ENCODE peak calls at places on chromosomes 11 and 22, in four cellular contexts. I is heart left ventricle, M is esophagus squamous epithelium, Q is ovary. A is an unnamed sample.

GRCh38 chr22:20530368-20531153 is 23.2 kb downstream of the MED15 start:
- DNase-seq in M (no peak), I (no peak), Q (no peak), A (peak; percentile 47)

GRCh38 chr11:41879186-41879738 is 419.8 kb upstream of the LRRC4C start:
- DNase-seq in M (no peak), Q (no peak), I (no peak), A (no peak)

GRCh38 chr11:839875-840617 is 2.3 kb downstream of the POLR2L start:
- DNase-seq in Q (no peak), M (no peak), I (no peak), A (no peak)

GRCh38 chr11:74710291-74710938 is 20.8 kb downstream of the CHRDL2 start:
- DNase-seq in I (no peak), M (no peak), Q (peak; percentile 40), A (no peak)

GRCh38 chr11:129798212-129798611 is 17.4 kb upstream of the TMEM45B start:
- DNase-seq in Q (no peak), M (no peak), I (no peak), A (no peak)

GRCh38 chr11:116727990-116728389 is 44.8 kb downstream of the BUD13 start:
- DNase-seq in Q (no peak), M (no peak), I (no peak), A (no peak)

GRCh38 chr11:96314326-96315050 is 28.5 kb downstream of the MAML2 start:
- DNase-seq in M (no peak), I (peak; percentile 57), Q (no peak), A (no peak)

GRCh38 chr22:44686873-44687600 is 15.0 kb upstream of the PRR5 start:
- DNase-seq in I (no peak), M (no peak), Q (no peak), A (no peak)

GRCh38 chr11:3169235-3169951 is 4.3 kb upstream of the OSBPL5 start:
- DNase-seq in M (no peak), I (peak; percentile 63), Q (no peak), A (peak; percentile 38)

GRCh38 chr11:44899959-44900358 is 50.7 kb downstream of the TP53I11 start:
- DNase-seq in Q (no peak), I (peak; percentile 60), M (no peak), A (no peak)

GRCh38 chr11:34972892-34973291 is 56.5 kb downstream of the PDHX start:
- DNase-seq in I (no peak), Q (no peak), M (no peak), A (no peak)

GRCh38 chr11:77345621-77346020 is 44.1 kb upstream of the GDPD4 start:
- DNase-seq in M (no peak), I (no peak), Q (no peak), A (no peak)

GRCh38 chr22:27603823-27604190 is 197.7 kb downstream of the MN1 start:
- DNase-seq in Q (no peak), I (no peak), M (no peak), A (no peak)

GRCh38 chr11:44770401-44770800 is 43.6 kb downstream of the TSPAN18 start:
- DNase-seq in Q (no peak), I (no peak), M (no peak), A (no peak)

GRCh38 chr11:62336949-62337681 is at the start of gene ASRGL1:
- DNase-seq in Q (peak; percentile 82), I (peak; percentile 82), M (no peak), A (peak; percentile 75)

GRCh38 chr11:10858505-10859360 is 880 bp upstream of the ZBED5 start:
- DNase-seq in M (no peak), Q (no peak), I (peak; percentile 75), A (peak; percentile 37)

GRCh38 chr11:10861047-10861446 is 3.2 kb upstream of the ZBED5 start:
- DNase-seq in M (no peak), I (no peak), Q (no peak), A (no peak)

GRCh38 chr11:10855295-10855694 is 2.6 kb downstream of the ZBED5 start:
- DNase-seq in M (no peak), I (no peak), Q (no peak), A (no peak)

GRCh38 chr11:10856689-10857603 is 907 bp downstream of the ZBED5 start:
- DNase-seq in I (peak; percentile 54), Q (no peak), M (no peak), A (peak; percentile 37)

GRCh38 chr11:10857604-10858504 is at the start of gene ZBED5:
- DNase-seq in Q (peak; percentile 98), M (peak; percentile 81), I (peak; percentile 98), A (peak; percentile 98)
- TF ChIP-seq CTCF in Q (no peak), M (no peak), I (no peak), A (no peak)

DNA sequence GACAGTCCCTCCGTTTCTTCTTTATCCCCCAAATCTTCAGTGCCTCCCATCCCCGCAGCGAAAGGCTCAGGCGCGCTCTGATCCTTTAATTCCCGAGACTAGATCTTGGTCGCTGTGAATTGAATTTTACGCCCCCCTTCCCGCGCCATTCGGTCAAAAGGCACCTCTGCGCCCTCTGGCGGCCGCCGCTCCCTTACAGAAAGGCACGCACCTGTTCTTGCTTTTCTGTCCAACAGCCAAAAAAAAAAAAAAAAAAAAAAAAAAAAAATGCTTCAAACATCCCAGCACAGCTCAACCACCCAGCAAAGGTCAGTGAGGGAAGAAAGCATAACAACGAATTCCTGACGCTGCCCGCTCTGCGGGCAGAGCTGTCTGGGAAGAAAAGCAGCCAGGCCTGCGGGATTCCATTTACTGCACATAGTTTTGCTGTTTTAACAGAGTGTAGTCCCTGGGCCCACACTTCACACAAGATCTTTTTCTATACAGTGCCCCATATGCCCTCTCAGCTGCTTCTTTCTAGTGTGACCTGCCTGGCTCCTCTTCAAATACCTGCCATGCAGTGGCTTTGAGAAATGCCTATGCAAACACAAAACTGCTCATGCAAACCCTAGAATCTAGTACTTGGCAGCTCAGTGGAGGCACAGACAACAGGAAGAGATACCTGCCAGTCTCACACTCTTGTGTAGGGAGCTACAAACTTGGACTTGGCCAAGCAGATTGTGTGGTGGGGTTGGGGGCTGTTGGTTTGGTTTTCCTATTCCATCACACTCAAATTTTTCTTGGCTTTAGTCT is 1.3 kb upstream of the ESAM start:
- DNase-seq in I (peak; percentile 80), Q (peak; percentile 86), M (peak; percentile 20), A (no peak)
- TF ChIP-seq POLR2A in I (no peak), Q (no peak), M (no peak), A (no peak)

GRCh38 chr22:31246687-31247086 is 34.6 kb downstream of the LIMK2 start:
- DNase-seq in I (no peak), M (no peak), Q (no peak), A (no peak)
- H3K4me1 ChIP-seq in I (peaks cover 39% of the 10 kb centered on the region), M (peaks cover 69% of the 10 kb centered on the region), Q (peaks cover 11% of the 10 kb centered on the region), A (peaks cover 35% of the 10 kb centered on the region)

DNA sequence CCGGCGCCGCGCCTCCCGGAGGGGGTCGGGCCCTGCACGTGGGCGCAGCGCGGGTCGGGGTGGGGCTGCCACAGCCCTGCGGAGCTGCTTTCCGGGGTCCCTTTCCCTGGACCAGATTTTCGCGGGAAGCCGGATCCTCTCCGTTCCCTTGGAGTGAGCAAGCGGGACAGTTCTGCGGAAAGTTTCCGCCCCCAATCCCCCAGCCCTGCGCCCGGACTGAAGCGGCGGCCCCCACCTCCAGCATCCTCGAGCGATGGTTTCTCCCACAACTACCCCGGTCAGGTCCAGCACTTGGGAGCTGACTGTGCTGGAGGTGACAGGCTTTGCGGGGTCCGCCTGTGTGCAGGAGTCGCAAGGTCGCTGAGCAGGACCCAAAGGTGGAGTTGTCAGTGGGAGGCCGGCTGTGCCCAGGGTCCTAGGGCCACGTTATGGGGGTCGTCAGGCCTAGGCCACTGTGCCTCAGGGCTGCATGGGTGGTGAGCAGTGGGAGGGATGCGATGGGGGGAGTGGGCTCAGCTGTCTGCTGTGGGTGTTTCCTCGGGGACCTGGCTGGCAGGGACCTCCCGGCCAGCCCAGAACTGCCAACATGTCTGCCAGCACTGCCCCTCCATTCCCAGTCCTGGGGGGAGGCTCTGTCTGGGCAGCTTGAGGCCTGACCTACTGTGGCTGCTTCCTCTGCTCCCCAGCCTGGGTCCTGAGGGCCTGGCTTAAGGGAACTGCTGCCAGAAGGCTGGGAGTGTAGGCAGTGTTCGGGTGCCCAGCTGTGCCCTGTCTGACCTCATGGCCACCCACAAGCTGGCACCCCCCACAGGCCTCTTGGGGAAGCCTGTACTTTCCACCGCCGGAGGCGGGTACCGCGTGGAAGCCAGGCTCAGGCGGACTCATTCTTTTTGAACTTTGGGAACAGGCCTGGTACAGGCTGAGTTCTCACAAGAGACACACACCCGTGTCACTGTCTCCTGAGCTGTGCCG is 726 bp downstream of the ST3GAL4 start:
- DNase-seq in M (no peak), I (peak; percentile 73), Q (peak; percentile 67), A (no peak)
- TF ChIP-seq CTCF in M (no peak), I (no peak), Q (no peak), A (no peak)

DNA sequence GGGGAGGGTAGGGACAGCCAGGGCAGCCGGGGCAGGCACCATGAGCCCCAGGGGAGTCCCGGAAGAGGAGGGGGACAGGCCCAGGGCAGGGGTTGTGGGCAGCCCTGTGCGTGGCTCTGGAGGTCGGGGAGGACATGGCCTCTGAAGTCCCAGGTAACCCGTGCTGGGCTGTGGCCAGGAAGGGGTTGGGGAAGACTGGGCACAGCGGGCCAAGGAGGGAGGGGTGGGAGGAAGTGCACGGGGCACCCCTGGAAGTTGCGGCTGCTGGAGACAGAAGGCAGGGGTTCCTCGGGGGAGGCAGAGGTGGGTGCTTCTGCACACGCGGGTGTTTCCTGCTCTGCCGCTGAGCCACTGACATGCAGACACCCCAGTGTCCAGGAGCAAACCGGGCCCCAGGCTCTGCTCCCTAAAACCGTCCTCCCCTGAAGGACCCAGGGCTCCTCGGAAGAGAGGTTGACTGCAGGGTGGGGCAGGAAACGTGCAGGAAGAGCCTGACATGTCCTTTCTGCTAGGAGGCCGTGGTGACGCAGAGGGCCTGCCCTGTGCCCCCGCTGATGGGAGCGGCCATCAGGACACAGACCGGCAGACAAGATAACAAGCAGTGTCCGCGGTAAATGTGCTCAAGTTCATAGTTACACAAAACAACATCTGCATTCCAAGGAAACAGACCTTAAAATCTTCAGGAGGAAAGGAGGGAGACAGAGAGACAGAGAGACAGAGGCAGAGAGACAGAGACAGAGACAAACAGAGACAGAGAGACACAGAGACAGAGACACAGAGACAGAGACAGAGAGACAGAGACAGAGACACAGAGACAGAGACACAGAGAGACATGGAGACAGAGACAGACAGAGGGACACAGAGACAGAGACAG is 5.7 kb downstream of the TNNI2 start:
- DNase-seq in I (peak; percentile 75), M (no peak), Q (no peak), A (no peak)
- TF ChIP-seq POLR2A in I (peak; percentile 13), M (no peak), Q (no peak), A (no peak)

DNA sequence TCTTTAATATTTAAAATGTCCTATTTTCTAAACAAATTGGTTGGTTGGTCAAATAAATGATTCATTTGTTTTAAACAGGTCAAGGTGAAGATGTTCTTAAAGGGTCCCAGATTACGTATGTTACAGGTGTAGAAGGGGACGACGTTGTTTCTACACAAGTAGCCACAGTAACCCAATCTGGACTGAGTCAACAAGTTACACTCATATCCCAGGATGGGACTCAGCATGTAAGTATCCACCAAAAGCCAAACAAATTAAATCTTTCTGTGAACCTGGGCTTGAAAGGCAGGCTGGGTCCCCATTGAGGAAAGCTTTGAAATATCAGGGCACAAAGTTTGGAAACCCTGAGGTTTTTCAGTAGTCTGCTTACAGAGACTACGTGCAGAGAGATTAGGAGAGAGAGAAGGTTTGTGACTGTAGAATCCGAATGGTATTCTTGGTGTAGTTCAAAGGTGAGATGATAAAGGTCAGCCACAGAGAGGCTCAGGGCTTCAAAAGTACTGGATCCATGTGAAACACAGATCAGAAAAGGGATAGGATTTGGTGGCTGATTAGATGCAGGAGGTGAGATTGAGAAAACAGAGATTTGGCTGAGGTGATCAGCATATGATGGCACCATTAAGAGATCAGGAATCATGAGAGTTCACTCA is 51.7 kb downstream of the ZNF143 start:
- DNase-seq in Q (no peak), M (no peak), I (no peak), A (no peak)
- H3K4me1 ChIP-seq in Q (no peaks in the 10 kb centered on the region), M (no peaks in the 10 kb centered on the region), I (no peaks in the 10 kb centered on the region), A (peaks cover 4% of the 10 kb centered on the region)

A was measured in gastrocnemius medialis.